ENCODE peak calls at places on chromosomes 4 and X, in ten cellular contexts. Y is spleen, U is K562, S is GM23338, H is sigmoid colon, B is HCT116, L is breast epithelium, K is H1, G is transverse colon, J is stomach. C is an unnamed sample.

GRCh38 chr4:181061787-181062186 is 1181.4 kb upstream of the TENM3 start:
- DNase-seq in L (no peak), K (no peak), H (no peak), B (no peak), J (no peak), G (no peak), U (no peak), Y (no peak), S (peak; percentile 38), C (no peak)

GRCh38 chr4:38131371-38132139 is 171.4 kb downstream of the PTTG2 start:
- DNase-seq in U (no peak), G (peak; percentile 23), Y (no peak), K (no peak), J (no peak), B (no peak), S (peak; percentile 80), H (no peak), L (no peak), C (no peak)

GRCh38 chr4:151325320-151326246 is at the start of gene SH3D19:
- DNase-seq in H (peak; percentile 89), K (peak; percentile 75), J (peak; percentile 75), G (peak; percentile 88), Y (peak; percentile 80), U (no peak), B (peak; percentile 68), L (peak; percentile 69), S (peak; percentile 69), C (peak; percentile 92)

GRCh38 chr4:3441501-3442459 is at the start of gene HGFAC:
- DNase-seq in J (no peak), L (no peak), S (no peak), Y (no peak), K (no peak), G (no peak), H (no peak), B (no peak), U (no peak), C (peak; percentile 74)

GRCh38 chrX:14398725-14399124 is 130.6 kb upstream of the GLRA2 start:
- DNase-seq in G (peak; percentile 13), J (no peak), U (no peak), K (no peak), L (no peak), B (no peak), H (no peak), Y (no peak), S (no peak), C (no peak)

GRCh38 chr4:142846729-142847606 is 867 bp upstream of the INPP4B start:
- DNase-seq in J (peak; percentile 58), B (peak; percentile 57), Y (peak; percentile 71), L (peak; percentile 32), K (peak; percentile 70), S (peak; percentile 83), G (peak; percentile 71), U (no peak), H (no peak), C (peak; percentile 82)

GRCh38 chr4:150348079-150348478 is 233.9 kb upstream of the MAB21L2 start:
- DNase-seq in Y (no peak), B (peak; percentile 41), U (no peak), K (no peak), J (no peak), H (no peak), L (no peak), S (no peak), G (no peak), C (no peak)

GRCh38 chrX:73556159-73556558 is 6.8 kb upstream of the CHIC1 start:
- DNase-seq in K (no peak), J (no peak), L (no peak), H (no peak), S (peak; percentile 6), Y (no peak), U (no peak), G (no peak), B (no peak), C (no peak)

GRCh38 chr4:40418430-40419230 is 83.5 kb downstream of the CHRNA9 start:
- DNase-seq in Y (no peak), L (no peak), H (no peak), U (no peak), J (no peak), K (no peak), B (no peak), G (no peak), S (no peak), C (no peak)

GRCh38 chr4:134935320-134935719 is 733.7 kb upstream of the PABPC4L start:
- DNase-seq in L (no peak), G (no peak), H (no peak), U (peak; percentile 11), K (peak; percentile 59), B (no peak), Y (no peak), J (peak; percentile 26), S (peak; percentile 68), C (no peak)

GRCh38 chr4:142473218-142473959 is 372.7 kb downstream of the INPP4B start:
- DNase-seq in S (no peak), H (peak; percentile 71), J (no peak), B (no peak), Y (peak; percentile 76), K (no peak), U (no peak), G (peak; percentile 13), L (no peak), C (no peak)

GRCh38 chr4:125368161-125368560 is 53.4 kb downstream of the FAT4 start:
- DNase-seq in U (no peak), J (no peak), Y (no peak), S (no peak), H (no peak), B (no peak), K (no peak), G (no peak), L (no peak), C (no peak)

GRCh38 chr4:78601013-78601412 is 49.4 kb downstream of the ANXA3 start:
- DNase-seq in Y (no peak), J (no peak), H (no peak), L (no peak), K (no peak), G (no peak), B (no peak), S (no peak), U (peak; percentile 46), C (no peak)

GRCh38 chr4:78602334-78602733 is 50.8 kb downstream of the ANXA3 start:
- DNase-seq in H (no peak), S (no peak), K (no peak), J (no peak), L (no peak), B (no peak), U (no peak), Y (no peak), G (no peak), C (no peak)

GRCh38 chr4:78604988-78605387 is 53.4 kb downstream of the ANXA3 start:
- DNase-seq in J (no peak), B (no peak), G (no peak), Y (no peak), L (no peak), U (no peak), K (no peak), H (no peak), S (no peak), C (no peak)

GRCh38 chr4:78606035-78606434 is 54.5 kb downstream of the ANXA3 start:
- DNase-seq in Y (no peak), G (no peak), U (no peak), J (no peak), S (no peak), H (no peak), K (no peak), B (no peak), L (no peak), C (no peak)

DNA sequence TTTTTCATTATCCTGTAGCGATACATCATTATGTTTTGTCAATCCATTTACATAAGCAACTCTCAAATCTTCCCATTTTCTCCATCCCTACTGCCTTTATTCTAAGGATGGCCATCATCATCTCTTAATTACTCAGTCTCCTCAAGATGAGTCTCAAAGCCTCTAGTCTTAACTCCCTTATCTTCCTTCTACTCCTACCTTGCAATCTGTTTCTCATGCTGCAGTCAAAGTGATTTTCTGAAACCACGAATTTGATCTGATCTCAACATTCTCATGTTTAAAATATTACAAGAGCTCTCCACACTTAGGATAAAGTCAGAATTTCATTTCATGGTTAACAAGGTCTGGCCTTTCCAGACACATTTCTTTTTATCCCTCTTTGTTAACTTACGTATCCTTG is 51.8 kb downstream of the ANXA3 start:
- DNase-seq in S (no peak), J (no peak), H (no peak), Y (no peak), K (no peak), B (no peak), L (no peak), G (no peak), U (no peak), C (no peak)
- H3K36me3 ChIP-seq in S (no peaks in the 10 kb centered on the region), J (peaks cover 87% of the 10 kb centered on the region), H (peaks cover 24% of the 10 kb centered on the region), Y (no peaks in the 10 kb centered on the region), K (no peaks in the 10 kb centered on the region), B (peaks cover 4% of the 10 kb centered on the region), L (peaks cover 4% of the 10 kb centered on the region), G (no peaks in the 10 kb centered on the region), U (no peaks in the 10 kb centered on the region), C (peaks cover 95% of the 10 kb centered on the region)

DNA sequence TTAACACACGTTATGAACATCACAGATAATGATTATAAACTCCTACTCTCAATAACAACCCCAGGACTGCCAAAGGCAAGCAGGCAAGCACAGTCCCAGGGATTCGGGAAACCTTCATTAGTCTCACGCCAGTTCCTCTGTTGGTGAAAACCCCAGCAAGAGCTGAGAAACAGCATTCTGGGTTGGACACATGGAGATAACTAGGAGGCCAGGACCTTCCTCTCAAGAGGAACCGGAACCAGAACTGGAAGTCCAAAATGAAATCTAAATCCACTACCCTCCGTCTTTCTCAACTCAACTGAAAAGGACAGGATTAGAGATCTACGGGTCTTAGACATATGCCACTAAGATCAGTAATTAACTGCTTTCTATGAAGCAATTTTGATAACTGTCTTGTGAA is 3.8 kb downstream of the VEGFC start:
- DNase-seq in S (no peak), Y (no peak), G (no peak), U (no peak), K (no peak), B (no peak), H (no peak), J (no peak), L (no peak), C (no peak)
- H3K4me3 ChIP-seq in S (no peak overlapping the region), Y (no peak overlapping the region), G (no peak overlapping the region), U (no peak overlapping the region), K (no peak overlapping the region), B (no peak overlapping the region), H (no peak overlapping the region), J (no peak overlapping the region), L (no peak overlapping the region), C (no peak overlapping the region)

DNA sequence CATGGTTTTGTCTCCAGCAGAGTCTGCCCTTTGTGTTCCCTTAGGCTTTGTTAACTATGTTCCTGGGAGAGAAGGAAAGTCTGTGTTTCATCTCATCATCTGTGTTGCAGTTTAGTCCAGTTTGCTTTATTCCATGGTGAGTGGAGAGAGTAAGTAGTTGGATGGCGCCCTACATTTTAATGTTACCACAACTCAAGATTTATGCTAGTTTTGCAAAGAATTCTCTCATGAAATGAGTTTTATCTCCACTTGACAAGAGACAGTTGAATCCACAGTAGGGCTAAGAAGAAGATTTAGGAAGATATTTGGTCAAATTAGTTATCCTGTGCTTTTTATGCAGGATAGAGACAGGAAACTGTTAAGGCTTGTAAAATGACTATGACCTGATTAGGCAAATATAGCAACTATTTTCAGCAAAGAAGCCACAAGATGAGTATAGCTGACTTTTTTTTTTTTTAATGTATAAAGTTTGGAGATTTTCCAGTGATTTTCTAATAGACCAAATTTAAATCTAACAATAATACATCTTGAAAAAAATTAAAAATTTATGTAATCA is 16.6 kb downstream of the SEPTIN11 start:
- DNase-seq in Y (no peak), K (no peak), S (no peak), B (no peak), H (no peak), L (no peak), G (no peak), J (no peak), U (no peak), C (no peak)
- TF ChIP-seq POLR2AphosphoS5 in Y (no peak), K (no peak), S (no peak), B (no peak), H (no peak), L (no peak), G (no peak), J (no peak), U (no peak), C (no peak)

GRCh38 chr4:147639388-147639787 is 22.2 kb downstream of the TMEM184C start:
- DNase-seq in G (no peak), K (no peak), L (no peak), Y (no peak), B (no peak), H (no peak), J (no peak), U (no peak), S (no peak), C (no peak)
- H3K36me3 ChIP-seq in G (peaks cover 46% of the 10 kb centered on the region), K (peaks cover 2% of the 10 kb centered on the region), L (peaks cover 6% of the 10 kb centered on the region), Y (peaks cover 30% of the 10 kb centered on the region), B (peaks cover 18% of the 10 kb centered on the region), H (peaks cover 45% of the 10 kb centered on the region), J (peaks cover 62% of the 10 kb centered on the region), U (peaks cover 48% of the 10 kb centered on the region), S (peaks cover 12% of the 10 kb centered on the region), C (peaks cover 33% of the 10 kb centered on the region)